ENCODE peak calls at places on chromosomes 11 and 22, in four cellular contexts. One of them, this sample, is unnamed.

GRCh38 chr11:69156673-69157155 is 979 bp downstream of the SMIM38 start:
- DNase-seq in fibroblast of pulmonary artery: peak
- DNase-seq in HTR-8/SVneo: no peak
- DNase-seq in ureter: no peak
- DNase-seq in this sample: no peak

GRCh38 chr22:42376721-42377177 is 55.5 kb downstream of the NFAM1 start:
- DNase-seq in fibroblast of pulmonary artery: peak
- DNase-seq in HTR-8/SVneo: no peak
- DNase-seq in ureter: no peak
- DNase-seq in this sample: peak

GRCh38 chr11:108886608-108887007 is 221.7 kb downstream of the DDX10 start:
- DNase-seq in fibroblast of pulmonary artery: peak
- DNase-seq in HTR-8/SVneo: peak
- DNase-seq in ureter: no peak
- DNase-seq in this sample: no peak

GRCh38 chr11:1916132-1916985 is 3.1 kb upstream of the TNNT3 start:
- DNase-seq in fibroblast of pulmonary artery: no peak
- DNase-seq in HTR-8/SVneo: no peak
- DNase-seq in ureter: no peak
- DNase-seq in this sample: no peak

GRCh38 chr22:23534201-23534850 is 45.8 kb downstream of the IGLL1 start:
- DNase-seq in fibroblast of pulmonary artery: peak
- DNase-seq in HTR-8/SVneo: no peak
- DNase-seq in ureter: no peak
- DNase-seq in this sample: no peak

GRCh38 chr22:40572976-40573375 is 63.5 kb downstream of the MRTFA start:
- DNase-seq in fibroblast of pulmonary artery: peak
- DNase-seq in HTR-8/SVneo: no peak
- DNase-seq in ureter: no peak
- DNase-seq in this sample: no peak

GRCh38 chr11:36342327-36342726 is 46.2 kb downstream of the PRR5L start:
- DNase-seq in fibroblast of pulmonary artery: no peak
- DNase-seq in HTR-8/SVneo: no peak
- DNase-seq in ureter: no peak
- DNase-seq in this sample: no peak

GRCh38 chr11:12118940-12119339 is 8.6 kb downstream of the MICAL2 start:
- DNase-seq in fibroblast of pulmonary artery: no peak
- DNase-seq in HTR-8/SVneo: no peak
- DNase-seq in ureter: no peak
- DNase-seq in this sample: no peak

GRCh38 chr11:74371269-74372039 is 26.8 kb downstream of the PGM2L1 start:
- DNase-seq in fibroblast of pulmonary artery: peak
- DNase-seq in HTR-8/SVneo: peak
- DNase-seq in ureter: no peak
- DNase-seq in this sample: no peak

GRCh38 chr11:134476435-134477021 is 64.5 kb upstream of the B3GAT1 start:
- DNase-seq in fibroblast of pulmonary artery: no peak
- DNase-seq in HTR-8/SVneo: no peak
- DNase-seq in ureter: peak
- DNase-seq in this sample: no peak

GRCh38 chr11:119330237-119330636 is 4.1 kb upstream of the RNF26 start:
- DNase-seq in fibroblast of pulmonary artery: no peak
- DNase-seq in HTR-8/SVneo: no peak
- DNase-seq in ureter: no peak
- DNase-seq in this sample: no peak

GRCh38 chr22:46415816-46416536 is 80.5 kb downstream of the TRMU start:
- DNase-seq in fibroblast of pulmonary artery: no peak
- DNase-seq in HTR-8/SVneo: no peak
- DNase-seq in ureter: no peak
- DNase-seq in this sample: no peak

GRCh38 chr11:125364085-125364822 is 131.8 kb downstream of the FEZ1 start:
- DNase-seq in fibroblast of pulmonary artery: peak
- DNase-seq in HTR-8/SVneo: no peak
- DNase-seq in ureter: no peak
- DNase-seq in this sample: no peak

GRCh38 chr11:77779935-77780334 is 40.6 kb downstream of the RSF1 start:
- DNase-seq in fibroblast of pulmonary artery: peak
- DNase-seq in HTR-8/SVneo: peak
- DNase-seq in ureter: no peak
- DNase-seq in this sample: no peak

GRCh38 chr22:46934172-46934745 is 171.8 kb downstream of the TBC1D22A start:
- DNase-seq in fibroblast of pulmonary artery: no peak
- DNase-seq in HTR-8/SVneo: no peak
- DNase-seq in ureter: no peak
- DNase-seq in this sample: no peak

GRCh38 chr11:11230802-11231562 is 122.1 kb downstream of the CSNK2A3 start:
- DNase-seq in fibroblast of pulmonary artery: no peak
- DNase-seq in HTR-8/SVneo: no peak
- DNase-seq in ureter: no peak
- DNase-seq in this sample: no peak

GRCh38 chr22:26417406-26417805 is 11.7 kb upstream of the ASPHD2 start:
- DNase-seq in fibroblast of pulmonary artery: no peak
- DNase-seq in HTR-8/SVneo: no peak
- DNase-seq in ureter: no peak
- DNase-seq in this sample: no peak

GRCh38 chr22:19868773-19869471 is 14.2 kb upstream of the GNB1L start:
- DNase-seq in fibroblast of pulmonary artery: no peak
- DNase-seq in HTR-8/SVneo: no peak
- DNase-seq in ureter: no peak
- DNase-seq in this sample: no peak

GRCh38 chr11:73480677-73481076 is 104.5 kb downstream of the RELT start:
- DNase-seq in fibroblast of pulmonary artery: peak
- DNase-seq in HTR-8/SVneo: no peak
- DNase-seq in ureter: no peak
- DNase-seq in this sample: no peak

GRCh38 chr11:28627690-28628255 is 519.6 kb downstream of the METTL15 start:
- DNase-seq in fibroblast of pulmonary artery: no peak
- DNase-seq in HTR-8/SVneo: no peak
- DNase-seq in ureter: no peak
- DNase-seq in this sample: no peak

GRCh38 chr22:49929553-49929979 is 11.1 kb downstream of the CRELD2 start:
- DNase-seq in fibroblast of pulmonary artery: peak
- DNase-seq in HTR-8/SVneo: peak
- DNase-seq in ureter: no peak
- DNase-seq in this sample: no peak

GRCh38 chr11:78691215-78691614 is 116.6 kb upstream of the NARS2 start:
- DNase-seq in fibroblast of pulmonary artery: no peak
- DNase-seq in HTR-8/SVneo: no peak
- DNase-seq in ureter: no peak
- DNase-seq in this sample: no peak

GRCh38 chr11:122327528-122327927 is 211.5 kb upstream of the BLID start:
- DNase-seq in fibroblast of pulmonary artery: no peak
- DNase-seq in HTR-8/SVneo: no peak
- DNase-seq in ureter: no peak
- DNase-seq in this sample: no peak

GRCh38 chr11:125376117-125376516 is 119.9 kb downstream of the FEZ1 start:
- DNase-seq in fibroblast of pulmonary artery: peak
- DNase-seq in HTR-8/SVneo: no peak
- DNase-seq in ureter: no peak
- DNase-seq in this sample: no peak

GRCh38 chr11:119340335-119341221 is at the start of gene C1QTNF5:
- DNase-seq in fibroblast of pulmonary artery: peak
- DNase-seq in HTR-8/SVneo: no peak
- DNase-seq in ureter: peak
- DNase-seq in this sample: peak

GRCh38 chr11:20126724-20127123 is 33.6 kb downstream of the DBX1 start:
- DNase-seq in fibroblast of pulmonary artery: no peak
- DNase-seq in HTR-8/SVneo: no peak
- DNase-seq in ureter: no peak
- DNase-seq in this sample: no peak

This sample was measured in mucosa of gallbladder.